ENCODE peak calls at places on chromosomes 11 and 22, in ten cellular contexts. L, C, A, U, K, T, N, B, Q and X are unnamed samples.

GRCh38 chr11:45801723-45802315 is 3.1 kb upstream of the SLC35C1 start:
- DNase-seq in N (no peak), B (no peak), A (peak), L (peak), K (no peak), U (no peak), T (no peak), Q (no peak), C (peak), X (no peak)

GRCh38 chr11:45885274-45885920 is at the start of gene MAPK8IP1:
- DNase-seq in C (no peak), L (no peak), K (peak), U (peak), T (peak), A (peak), N (peak), B (no peak), Q (peak), X (peak)

GRCh38 chr22:50342651-50343540 is at the start of gene PPP6R2:
- DNase-seq in A (peak), T (no peak), L (no peak), N (peak), C (peak), Q (peak), K (peak), U (peak), B (no peak), X (peak)

GRCh38 chr11:94125408-94126120 is 3.1 kb upstream of the PANX1 start:
- DNase-seq in Q (no peak), U (no peak), B (no peak), K (no peak), T (no peak), C (no peak), A (no peak), L (no peak), N (no peak), X (no peak)

GRCh38 chr11:112176077-112176476 is 765 bp downstream of the BCO2 start:
- DNase-seq in U (no peak), B (no peak), N (no peak), T (no peak), C (no peak), A (no peak), Q (no peak), K (no peak), L (no peak), X (no peak)

GRCh38 chr11:14380947-14381555 is 22.1 kb upstream of the RRAS2 start:
- DNase-seq in K (no peak), L (no peak), Q (peak), U (peak), A (peak), C (peak), N (peak), T (no peak), B (no peak), X (peak)

GRCh38 chr11:250740-251299 is 14.0 kb downstream of the PSMD13 start:
- DNase-seq in A (peak), K (peak), T (peak), N (peak), B (no peak), Q (no peak), L (peak), C (peak), U (no peak), X (no peak)

GRCh38 chr22:23675502-23676415 is 15.1 kb upstream of the RGL4 start:
- DNase-seq in B (no peak), L (no peak), K (no peak), A (peak), U (no peak), Q (no peak), C (peak), N (no peak), T (no peak), X (no peak)

GRCh38 chr22:17707526-17707925 is 66.7 kb downstream of the BID start:
- DNase-seq in Q (no peak), N (no peak), B (no peak), L (no peak), A (no peak), K (no peak), U (no peak), T (no peak), C (no peak), X (no peak)

GRCh38 chr11:704799-705645 is 1.0 kb upstream of the EPS8L2 start:
- DNase-seq in T (no peak), L (no peak), U (no peak), A (peak), C (peak), B (no peak), K (no peak), N (peak), Q (peak), X (no peak)

GRCh38 chr11:74470526-74470925 is 3.2 kb upstream of the KCNE3 start:
- DNase-seq in A (no peak), Q (no peak), T (no peak), L (peak), C (no peak), N (no peak), U (no peak), K (no peak), B (no peak), X (no peak)

GRCh38 chr11:66880484-66881211 is 23.8 kb downstream of the LRFN4 start:
- DNase-seq in Q (no peak), T (no peak), B (no peak), N (peak), C (no peak), U (no peak), L (no peak), A (peak), K (no peak), X (no peak)

GRCh38 chr11:45560935-45561330 is 104.5 kb downstream of the CHST1 start:
- DNase-seq in C (no peak), Q (no peak), N (no peak), B (no peak), K (no peak), A (no peak), L (no peak), T (no peak), U (no peak), X (no peak)

GRCh38 chr11:390175-390574 is 3.8 kb upstream of the PKP3 start:
- DNase-seq in C (no peak), B (no peak), U (no peak), T (no peak), Q (no peak), N (no peak), L (no peak), K (peak), A (peak), X (no peak)

GRCh38 chr11:72661486-72661885 is 12.7 kb downstream of the PDE2A start:
- DNase-seq in L (no peak), U (no peak), B (no peak), C (no peak), A (no peak), N (no peak), K (no peak), T (no peak), Q (no peak), X (no peak)

GRCh38 chr22:46320166-46320710 is 15.3 kb upstream of the TRMU start:
- DNase-seq in U (no peak), L (no peak), A (no peak), N (no peak), T (no peak), K (no peak), Q (no peak), B (no peak), C (no peak), X (no peak)

GRCh38 chr11:2688381-2689231 is 11.2 kb downstream of the KCNQ1OT1 start:
- DNase-seq in C (peak), Q (no peak), B (no peak), T (no peak), N (no peak), U (no peak), A (no peak), K (no peak), L (no peak), X (no peak)

GRCh38 chr11:72012897-72013721 is 14.4 kb downstream of the IL18BP start:
- DNase-seq in T (no peak), N (peak), Q (peak), A (peak), K (no peak), L (no peak), C (peak), U (no peak), B (no peak), X (no peak)

GRCh38 chr11:94897330-94897768 is 76.0 kb downstream of the CWC15 start:
- DNase-seq in N (peak), L (no peak), Q (no peak), C (peak), T (no peak), U (no peak), K (peak), A (peak), B (no peak), X (no peak)

GRCh38 chr22:39471421-39472141 is 14.8 kb downstream of the MGAT3 start:
- DNase-seq in T (no peak), K (peak), B (peak), C (no peak), Q (no peak), N (no peak), U (no peak), A (no peak), L (no peak), X (peak)

GRCh38 chr11:96390403-96390830 is 604 bp downstream of the JRKL start:
- DNase-seq in L (no peak), U (no peak), Q (no peak), B (no peak), T (no peak), C (no peak), N (no peak), A (no peak), K (peak), X (no peak)

GRCh38 chr11:122897606-122898210 is 15.1 kb downstream of the JHY start:
- DNase-seq in K (no peak), C (no peak), B (no peak), T (no peak), N (no peak), U (no peak), Q (no peak), L (no peak), A (no peak), X (no peak)

DNA sequence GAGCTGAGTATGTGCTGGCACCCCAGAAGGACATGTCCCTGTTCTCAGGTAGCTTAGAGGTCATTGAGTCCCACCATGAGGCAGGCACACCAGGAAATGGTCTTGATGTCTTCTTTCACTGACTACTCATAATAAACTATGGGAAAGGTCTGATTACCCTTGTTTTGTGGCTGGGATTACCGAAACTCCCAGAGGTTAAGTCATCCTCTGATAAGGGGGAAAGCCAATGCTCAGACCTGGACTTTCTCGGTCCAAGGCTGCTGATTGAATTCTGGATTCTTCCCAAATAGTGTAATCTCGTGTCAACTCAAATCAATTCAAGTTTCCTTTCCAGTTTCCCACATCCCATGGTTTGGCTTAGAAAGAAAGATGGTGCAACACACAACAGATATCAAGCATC is 3.7 kb upstream of the CD44 start:
- DNase-seq in N (no peak), U (no peak), Q (no peak), L (no peak), C (no peak), T (no peak), K (no peak), B (no peak), A (no peak), X (no peak)
- TF ChIP-seq POLR2AphosphoS5 in N (no peak), U (no peak), Q (no peak), L (no peak), C (no peak), T (no peak), K (no peak), B (no peak), A (no peak), X (no peak)

DNA sequence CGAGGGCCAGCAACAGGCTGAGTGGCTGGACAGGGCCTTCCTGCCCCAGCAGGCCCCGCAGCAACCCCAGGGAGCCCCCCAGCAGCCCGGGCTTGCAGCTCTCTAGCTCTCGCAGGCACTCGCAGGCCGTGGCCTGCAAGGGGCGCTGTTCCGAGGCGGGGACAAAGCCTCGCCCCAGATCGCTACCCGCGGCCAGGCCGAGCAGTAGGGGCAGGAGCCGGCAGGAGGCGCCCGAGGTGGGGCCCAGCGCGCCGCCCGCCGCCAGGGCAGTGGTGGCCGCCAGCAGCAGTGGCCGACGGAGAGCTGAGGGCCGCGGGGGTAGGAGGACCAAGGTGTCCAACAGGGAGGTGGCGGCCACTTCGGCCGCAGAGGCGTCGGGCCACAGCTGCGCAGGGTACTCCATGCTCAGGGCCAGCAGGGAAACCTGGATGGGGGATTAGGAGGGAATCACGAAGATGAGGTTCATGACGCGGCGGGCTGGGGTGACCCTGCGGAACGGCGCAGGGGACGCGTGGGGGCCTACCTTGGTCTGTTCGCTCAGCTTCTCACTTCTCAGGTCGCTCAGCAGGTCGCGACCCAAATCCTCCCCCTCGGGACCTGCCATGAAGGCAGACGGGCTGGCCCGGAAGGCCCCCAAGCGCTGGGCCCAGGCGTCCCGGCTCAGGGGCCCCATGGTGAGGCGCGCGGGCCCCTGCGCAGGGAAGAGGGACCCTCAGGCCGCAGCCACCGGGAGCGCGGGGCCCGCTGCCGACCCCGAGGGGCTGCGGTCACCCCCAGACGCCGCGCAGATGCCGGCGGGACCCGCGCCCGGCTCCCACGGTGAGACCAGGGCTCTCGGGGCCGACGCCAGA is 632 bp downstream of the AP5B1 start:
- DNase-seq in B (peak), T (peak), Q (peak), U (peak), C (peak), L (peak), A (peak), K (peak), N (peak), X (peak)
- TF ChIP-seq POLR2A in B (peak), T (no peak), Q (peak), U (no peak), C (no peak), L (no peak), A (no peak), K (peak), N (peak), X (no peak)

GRCh38 chr11:10295056-10295901 is 1.3 kb upstream of the SBF2 start:
- DNase-seq in N (no peak), C (no peak), U (no peak), L (no peak), B (no peak), Q (no peak), A (no peak), K (no peak), T (no peak), X (no peak)
- TF ChIP-seq POLR2AphosphoS5 in N (no peak), C (no peak), U (no peak), L (no peak), B (no peak), Q (no peak), A (no peak), K (no peak), T (no peak), X (no peak)

GRCh38 chr22:43925433-43926348 is 2.1 kb downstream of the PNPLA3 start:
- DNase-seq in B (no peak), Q (no peak), K (no peak), A (no peak), U (no peak), L (no peak), T (no peak), C (no peak), N (peak), X (no peak)
- TF ChIP-seq POLR2A in B (no peak), Q (no peak), K (no peak), A (no peak), U (no peak), L (no peak), T (no peak), C (no peak), N (no peak), X (no peak)

GRCh38 chr22:33803883-33804282 is 116.4 kb downstream of the LARGE1 start:
- DNase-seq in K (no peak), A (no peak), Q (no peak), N (peak), L (no peak), U (no peak), B (no peak), T (no peak), C (peak), X (no peak)
- TF ChIP-seq POLR2AphosphoS5 in K (no peak), A (peak), Q (no peak), N (peak), L (no peak), U (no peak), B (no peak), T (no peak), C (peak), X (no peak)

GRCh38 chr22:37659897-37660708 is 1.6 kb downstream of the PDXP start:
- DNase-seq in L (no peak), Q (no peak), B (no peak), K (no peak), A (no peak), C (no peak), U (no peak), T (no peak), N (no peak), X (no peak)
- TF ChIP-seq POLR2A in L (no peak), Q (no peak), B (no peak), K (no peak), A (no peak), C (no peak), U (no peak), T (no peak), N (no peak), X (no peak)

GRCh38 chr11:118145285-118146227 is 7.1 kb downstream of the SCN4B start:
- DNase-seq in C (peak), T (peak), L (no peak), K (peak), Q (peak), A (peak), B (peak), U (peak), N (peak), X (peak)
- TF ChIP-seq POLR2AphosphoS5 in C (peak), T (no peak), L (peak), K (no peak), Q (no peak), A (no peak), B (no peak), U (no peak), N (peak), X (no peak)

DNA sequence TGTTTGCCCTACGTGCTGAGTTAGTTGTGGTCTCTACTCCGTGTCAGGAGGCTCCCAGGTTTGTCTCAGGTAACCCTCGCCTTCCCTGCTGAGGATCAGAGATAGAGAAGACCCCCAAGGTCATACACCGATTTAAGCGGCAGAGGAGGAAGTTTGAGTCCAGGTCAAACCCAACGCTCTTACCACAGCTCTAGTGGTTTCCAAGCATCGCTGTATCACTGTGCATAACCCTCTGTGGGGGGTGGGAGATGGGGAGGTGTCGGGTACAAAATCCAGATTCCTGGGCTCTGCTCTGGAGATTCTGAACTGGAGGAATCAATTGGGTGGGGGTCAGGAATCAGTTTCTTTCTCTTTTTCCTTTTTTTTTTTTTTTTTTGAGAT is 627 bp downstream of the DNAJC4 start:
- DNase-seq in Q (no peak), N (no peak), K (no peak), L (no peak), A (no peak), C (no peak), B (no peak), U (no peak), T (no peak), X (no peak)
- TF ChIP-seq POLR2A in Q (no peak), N (no peak), K (no peak), L (no peak), A (no peak), C (no peak), B (no peak), U (no peak), T (no peak), X (no peak)

DNA sequence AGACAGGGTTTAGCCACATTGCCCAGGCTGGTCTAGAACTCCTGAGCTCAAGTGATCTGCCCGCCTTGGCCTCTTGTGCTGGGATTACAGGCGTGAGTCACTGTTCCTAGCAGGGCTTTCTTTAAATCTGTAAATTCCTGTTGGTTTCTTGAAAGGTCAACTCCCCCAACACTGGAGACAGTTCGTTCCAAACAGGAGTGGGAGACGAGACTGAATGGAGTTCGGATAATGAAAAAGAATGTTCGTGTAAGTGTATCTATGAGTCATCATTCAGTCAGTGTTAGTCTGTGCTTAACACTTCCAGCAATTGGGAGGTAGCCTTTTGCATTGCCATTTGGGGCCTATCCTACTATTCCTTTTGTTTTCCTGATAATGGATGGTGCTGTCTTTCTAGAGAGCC is 10.0 kb upstream of the BACE1-AS start:
- DNase-seq in C (peak), L (peak), Q (no peak), N (no peak), A (no peak), U (no peak), K (no peak), B (no peak), T (no peak), X (no peak)
- TF ChIP-seq POLR2AphosphoS5 in C (peak), L (peak), Q (no peak), N (no peak), A (no peak), U (no peak), K (no peak), B (no peak), T (no peak), X (no peak)

GRCh38 chr11:118923721-118924587 is 1.8 kb downstream of the BCL9L start:
- DNase-seq in T (no peak), Q (no peak), B (no peak), U (no peak), C (peak), A (no peak), N (no peak), L (peak), K (no peak), X (no peak)

GRCh38 chr11:118922745-118923627 is 2.7 kb downstream of the BCL9L start:
- DNase-seq in T (no peak), L (peak), N (no peak), U (no peak), K (no peak), Q (no peak), C (peak), A (no peak), B (no peak), X (no peak)

GRCh38 chr11:118924591-118925585 is 838 bp downstream of the BCL9L start:
- DNase-seq in Q (peak), T (no peak), B (no peak), N (no peak), U (peak), L (peak), A (peak), K (peak), C (peak), X (peak)

GRCh38 chr11:118921121-118921928 is 4.4 kb downstream of the BCL9L start:
- DNase-seq in L (peak), B (no peak), C (peak), T (no peak), Q (no peak), K (no peak), N (no peak), U (no peak), A (no peak), X (no peak)

DNA sequence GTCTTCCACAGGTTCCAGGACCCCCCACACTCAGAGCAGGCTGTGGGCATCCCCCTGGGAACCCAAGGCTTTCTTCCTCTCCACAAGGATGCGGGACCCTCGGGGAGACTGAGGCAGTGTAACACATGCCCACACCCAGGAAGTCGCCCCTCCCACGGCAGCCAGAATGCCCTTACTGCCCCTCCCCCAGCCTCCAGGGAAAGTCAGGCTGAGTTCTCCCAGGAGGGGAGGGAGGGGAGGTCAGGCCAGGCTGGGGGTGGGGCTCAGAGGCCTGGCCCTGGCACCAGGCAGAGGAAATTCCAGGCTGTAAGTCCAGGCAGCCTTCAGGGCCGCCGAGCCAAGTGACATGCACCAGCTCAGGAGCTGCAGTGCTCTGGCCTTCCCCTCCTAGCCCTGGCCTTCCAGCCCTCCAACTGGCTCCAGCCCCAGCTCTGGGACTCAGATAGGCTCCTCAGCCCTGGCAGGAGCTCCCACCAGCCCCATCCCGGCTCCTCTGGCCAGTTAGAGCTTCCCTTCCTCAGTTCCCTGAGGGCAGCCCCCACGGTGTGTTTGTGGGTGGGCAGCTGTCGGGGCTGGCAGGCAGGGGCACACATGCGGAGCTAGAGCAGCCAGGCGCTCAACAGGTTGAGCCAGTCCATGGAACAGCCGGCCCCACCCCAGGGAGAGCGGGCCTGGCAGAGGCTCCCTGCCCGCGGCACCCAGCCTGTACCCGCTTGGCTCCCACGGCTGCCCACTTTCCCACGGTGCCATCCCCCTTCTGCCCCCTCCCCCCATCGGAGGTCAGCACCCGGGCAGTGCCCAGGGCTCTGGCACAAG is 3.6 kb downstream of the BCL9L start:
- DNase-seq in K (no peak), Q (peak), A (peak), B (no peak), U (no peak), N (peak), T (no peak), C (peak), L (peak), X (no peak)
- TF ChIP-seq POLR2A in K (no peak), Q (peak), A (no peak), B (no peak), U (no peak), N (peak), T (no peak), C (peak), L (no peak), X (no peak)